ENCODE peak calls at places on chromosomes 13 and 19, in six cellular contexts. S is heart right ventricle, F is tibial artery, N is A549, B is A673, G is upper lobe of right lung. I is an unnamed sample.

GRCh38 chr13:74218291-74218690 is 84.1 kb upstream of the KLF12 start:
- DNase-seq in S (no peak), F (no peak), N (no peak), B (no peak), G (no peak), I (no peak)

GRCh38 chr13:20526664-20527063 is 1.0 kb upstream of the CRYL1 start:
- DNase-seq in S (no peak), F (no peak), N (no peak), B (peak; percentile 22), G (no peak), I (no peak)

GRCh38 chr19:16899566-16900075 is 10.8 kb downstream of the F2RL3 start:
- DNase-seq in S (no peak), F (no peak), N (peak; percentile 58), B (no peak), G (no peak), I (peak; percentile 18)

GRCh38 chr13:35838356-35838755 is 292.8 kb downstream of the DCLK1 start:
- DNase-seq in S (no peak), F (no peak), N (no peak), B (no peak), G (no peak), I (no peak)

GRCh38 chr19:10923503-10924076 is 4.8 kb downstream of the YIPF2 start:
- DNase-seq in S (no peak), F (no peak), N (no peak), B (no peak), G (no peak), I (no peak)

GRCh38 chr19:39406656-39407393 is at the start of gene ZFP36:
- DNase-seq in S (peak; percentile 93), F (peak; percentile 90), N (peak; percentile 93), B (peak; percentile 76), G (peak; percentile 95), I (peak; percentile 100)

GRCh38 chr19:9054768-9055167 is 32.1 kb upstream of the OR1M1 start:
- DNase-seq in S (no peak), F (no peak), N (peak; percentile 70), B (no peak), G (no peak), I (no peak)

GRCh38 chr13:101098873-101099272 is 317.4 kb downstream of the NALCN start:
- DNase-seq in S (no peak), F (no peak), N (no peak), B (peak; percentile 18), G (no peak), I (no peak)

GRCh38 chr19:28977826-28978225 is 235.1 kb downstream of the UQCRFS1 start:
- DNase-seq in S (no peak), F (no peak), N (no peak), B (no peak), G (no peak), I (no peak)

GRCh38 chr13:45333973-45334922 is 6.7 kb downstream of the TPT1 start:
- DNase-seq in S (no peak), F (no peak), N (no peak), B (no peak), G (no peak), I (no peak)

GRCh38 chr13:19634129-19634740 is 776 bp downstream of the MPHOSPH8 start:
- DNase-seq in S (no peak), F (no peak), N (peak; percentile 7), B (peak; percentile 20), G (no peak), I (no peak)

GRCh38 chr19:46515879-46516350 is 20.2 kb upstream of the PNMA8B start:
- DNase-seq in S (no peak), F (no peak), N (peak; percentile 71), B (peak; percentile 77), G (no peak), I (no peak)

GRCh38 chr13:111210082-111210481 is 95.0 kb downstream of the ARHGEF7 start:
- DNase-seq in S (no peak), F (no peak), N (no peak), B (no peak), G (no peak), I (no peak)

GRCh38 chr13:111210945-111211469 is 95.9 kb downstream of the ARHGEF7 start:
- DNase-seq in S (no peak), F (no peak), N (no peak), B (no peak), G (no peak), I (no peak)

GRCh38 chr13:111210488-111210887 is 95.4 kb downstream of the ARHGEF7 start:
- DNase-seq in S (peak; percentile 51), F (no peak), N (no peak), B (peak; percentile 86), G (peak; percentile 81), I (no peak)

GRCh38 chr13:111212517-111212873 is 97.4 kb downstream of the ARHGEF7 start:
- DNase-seq in S (no peak), F (no peak), N (no peak), B (no peak), G (no peak), I (no peak)

DNA sequence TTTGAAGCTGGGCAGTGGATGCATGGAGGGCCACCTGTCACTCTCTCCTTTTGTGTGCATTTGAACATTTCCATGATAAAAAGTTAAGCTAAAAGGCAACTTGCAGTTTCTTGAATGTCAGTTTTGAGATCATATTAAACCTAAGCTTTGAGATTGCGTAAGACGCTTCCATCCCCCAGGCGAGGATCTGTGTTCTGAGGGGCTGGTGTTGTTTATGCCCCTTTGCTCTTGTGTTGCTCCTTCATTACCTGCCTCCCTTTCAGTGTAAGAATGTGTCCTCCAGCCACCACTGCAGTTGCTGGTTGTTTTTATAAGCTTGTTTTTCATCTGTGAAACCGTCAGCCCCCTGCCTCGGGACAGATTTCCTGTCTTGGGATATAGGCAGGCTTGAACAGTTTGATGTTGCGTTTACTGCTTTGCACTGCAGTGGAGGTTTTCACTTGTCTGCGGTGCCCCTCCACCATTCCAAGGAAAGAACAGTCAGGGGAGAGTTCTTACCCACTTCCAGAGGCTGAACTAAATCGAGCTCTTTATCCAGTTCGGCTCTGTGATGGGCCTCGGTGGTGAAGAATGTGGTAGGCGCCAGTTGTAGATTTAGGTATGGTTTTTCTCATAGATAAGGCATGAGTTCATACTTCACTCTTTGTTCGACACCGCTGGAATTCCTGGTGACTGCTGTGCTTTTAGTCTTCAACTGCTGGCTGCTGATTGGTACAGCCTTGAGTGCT is 96.8 kb downstream of the ARHGEF7 start:
- DNase-seq in S (no peak), F (no peak), N (no peak), B (peak; percentile 45), G (no peak), I (no peak)
- H3K4me3 ChIP-seq in S (no peak overlapping the region), F (no peak overlapping the region), N (no peak overlapping the region), B (no peak overlapping the region), G (no peak overlapping the region), I (no peak overlapping the region)

GRCh38 chr19:709196-709964 is 645 bp downstream of the PALM start:
- DNase-seq in S (no peak), F (no peak), N (no peak), B (no peak), G (no peak), I (no peak)
- H3K4me3 ChIP-seq in S (peak overlapping the region; percentile 76), F (peak overlapping the region; percentile 51), N (peak overlapping the region; percentile 97), B (peak overlapping the region; percentile 76), G (peak overlapping the region; percentile 56), I (peak overlapping the region; percentile 46)

GRCh38 chr19:2815923-2816322 is 3.7 kb upstream of the ZNF554 start:
- DNase-seq in S (no peak), F (no peak), N (no peak), B (no peak), G (no peak), I (no peak)

GRCh38 chr19:2822846-2823245 is 3.2 kb downstream of the ZNF554 start:
- DNase-seq in S (no peak), F (no peak), N (no peak), B (no peak), G (no peak), I (no peak)

GRCh38 chr19:2820112-2820702 is 539 bp downstream of the ZNF554 start:
- DNase-seq in S (no peak), F (no peak), N (no peak), B (no peak), G (no peak), I (no peak)

GRCh38 chr19:2816641-2817040 is 3.0 kb upstream of the ZNF554 start:
- DNase-seq in S (no peak), F (no peak), N (no peak), B (no peak), G (no peak), I (no peak)

GRCh38 chr19:2819540-2820111 is at the start of gene ZNF554:
- DNase-seq in S (peak; percentile 99), F (peak; percentile 97), N (peak; percentile 95), B (peak; percentile 97), G (peak; percentile 99), I (peak; percentile 69)
- H3K4me3 ChIP-seq in S (peak within 1 kb of the TSS; percentile 85), F (peak within 1 kb of the TSS; percentile 83), N (peak within 1 kb of the TSS; percentile 92), B (peak within 1 kb of the TSS; percentile 91), G (peak within 1 kb of the TSS; percentile 79), I (peak within 1 kb of the TSS; percentile 63)

GRCh38 chr19:13768510-13768909 is 4.2 kb downstream of the MRI1 start:
- DNase-seq in S (no peak), F (no peak), N (no peak), B (no peak), G (no peak), I (no peak)

GRCh38 chr19:13770013-13770635 is 4.1 kb upstream of the C19orf53 start:
- DNase-seq in S (no peak), F (no peak), N (no peak), B (no peak), G (no peak), I (no peak)

GRCh38 chr19:13778847-13779246 is 4.6 kb downstream of the C19orf53 start:
- DNase-seq in S (no peak), F (no peak), N (no peak), B (no peak), G (no peak), I (no peak)

GRCh38 chr19:13778398-13778797 is 4.1 kb downstream of the C19orf53 start:
- DNase-seq in S (no peak), F (no peak), N (no peak), B (no peak), G (no peak), I (no peak)

DNA sequence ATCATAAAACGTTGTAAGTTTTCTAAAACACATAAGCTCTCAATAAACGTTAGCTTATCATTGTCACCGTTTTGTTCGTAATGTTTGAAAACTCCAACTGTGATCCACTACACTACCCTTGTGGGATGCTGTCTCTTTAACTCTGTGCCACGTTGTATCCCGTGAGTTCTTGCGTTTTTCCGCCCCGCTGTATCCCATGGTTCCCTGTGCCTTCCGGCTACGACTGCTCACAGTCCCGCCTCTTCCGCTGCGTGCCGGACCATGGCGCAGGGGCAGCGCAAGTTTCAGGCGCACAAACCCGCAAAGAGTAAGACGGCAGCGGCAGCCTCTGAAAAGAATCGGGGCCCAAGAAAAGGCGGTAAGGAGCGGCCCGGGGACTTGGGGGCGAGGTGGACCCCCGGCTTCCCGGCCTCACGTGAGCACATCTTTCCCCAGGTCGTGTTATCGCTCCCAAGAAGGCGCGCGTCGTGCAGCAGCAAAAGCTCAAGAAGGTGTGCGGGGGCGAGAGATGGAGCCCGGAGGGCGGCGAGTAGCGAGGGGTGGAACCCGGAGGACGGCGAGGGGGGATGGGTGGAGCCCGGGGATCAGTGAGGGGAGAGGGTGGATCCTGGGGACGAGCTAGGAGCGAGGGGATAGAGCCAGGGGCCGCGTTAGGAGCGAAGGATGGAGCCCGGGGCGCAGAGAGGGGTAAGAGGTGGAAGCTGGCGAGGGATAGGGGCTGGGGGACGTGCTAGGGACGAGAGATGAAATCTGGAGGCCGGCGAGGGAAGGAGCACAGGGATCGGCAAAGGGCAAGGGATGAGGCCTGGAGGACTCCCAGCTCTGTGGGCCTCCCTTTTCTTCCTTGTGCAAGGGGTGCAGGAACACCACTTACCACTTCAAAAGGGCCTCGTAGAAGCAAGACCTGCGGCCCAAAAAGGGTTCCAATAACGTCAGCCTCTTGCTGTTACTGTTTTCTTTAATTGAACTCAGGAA is at the start of gene C19orf53:
- DNase-seq in S (peak; percentile 88), F (peak; percentile 90), N (peak; percentile 85), B (peak; percentile 94), G (peak; percentile 94), I (peak; percentile 78)
- H3K4me3 ChIP-seq in S (peak within 1 kb of the TSS; percentile 81), F (peak within 1 kb of the TSS; percentile 91), N (peak within 1 kb of the TSS; percentile 94), B (peak within 1 kb of the TSS; percentile 95), G (peak within 1 kb of the TSS; percentile 76), I (peak within 1 kb of the TSS; percentile 86)

GRCh38 chr19:2775556-2776430 is 7.3 kb downstream of the SGTA start:
- DNase-seq in S (peak; percentile 54), F (peak; percentile 42), N (no peak), B (no peak), G (peak; percentile 81), I (no peak)
- H3K4me3 ChIP-seq in S (peak overlapping the region; percentile 52), F (no peak overlapping the region), N (no peak overlapping the region), B (no peak overlapping the region), G (peak overlapping the region; percentile 34), I (no peak overlapping the region)

I was measured in Panc1.